ENCODE peak calls at places on chromosomes 4 and X, in six cellular contexts. B is stimulated activated CD4-positive, alpha-beta T cell treated with anti-CD3 and anti-CD28 coated beads, Interleukin-1b, Interleukin-23, amount 100 ng/mL, for 4 hours; W is adipocyte; S is HCEC 1CT; C is endothelial cell; Q is kidney glomerular epithelial cell. M is an unnamed sample.

GRCh38 chr4:56953680-56954520 is 23.5 kb downstream of the NOA1 start:
- DNase-seq in W (no peak), S (no peak), B (no peak), C (no peak), Q (no peak), M (no peak)

GRCh38 chrX:3717742-3718420 is 4.4 kb upstream of the PRKX start:
- DNase-seq in Q (no peak), B (no peak), S (no peak), C (no peak), W (no peak), M (no peak)

GRCh38 chrX:12304261-12304660 is 166.0 kb downstream of the FRMPD4 start:
- DNase-seq in C (no peak), S (no peak), Q (no peak), W (peak; percentile 76), B (no peak), M (no peak)

GRCh38 chrX:49191033-49191871 is 5.1 kb upstream of the PRICKLE3 start:
- DNase-seq in S (peak; percentile 98), B (peak; percentile 73), C (peak; percentile 74), Q (peak; percentile 97), W (peak; percentile 97), M (peak; percentile 99)

GRCh38 chr4:84875636-84876371 is 90.7 kb downstream of the WDFY3 start:
- DNase-seq in Q (no peak), S (no peak), W (no peak), B (no peak), C (no peak), M (no peak)

GRCh38 chrX:131837325-131837724 is 185.8 kb upstream of the STK26 start:
- DNase-seq in W (no peak), Q (no peak), S (peak; percentile 37), B (no peak), C (no peak), M (no peak)

GRCh38 chr4:153834901-153835300 is 46.0 kb upstream of the SFRP2 start:
- DNase-seq in B (no peak), W (no peak), C (no peak), Q (no peak), S (no peak), M (no peak)

GRCh38 chrX:20217279-20217678 is 49.4 kb downstream of the RPS6KA3 start:
- DNase-seq in C (no peak), B (no peak), W (peak; percentile 74), Q (peak; percentile 4), S (peak; percentile 59), M (peak; percentile 34)

GRCh38 chr4:142551513-142552280 is 294.4 kb downstream of the INPP4B start:
- DNase-seq in S (no peak), W (peak; percentile 22), C (no peak), Q (no peak), B (no peak), M (no peak)

GRCh38 chrX:128653524-128653923 is 601.3 kb upstream of the ACTRT1 start:
- DNase-seq in C (no peak), S (no peak), B (no peak), W (no peak), Q (no peak), M (no peak)

GRCh38 chrX:68669094-68669830 is 21.8 kb downstream of the STARD8 start:
- DNase-seq in W (no peak), B (no peak), C (no peak), Q (no peak), S (no peak), M (no peak)

GRCh38 chrX:108270739-108271396 is 167.4 kb downstream of the COL4A6 start:
- DNase-seq in C (no peak), B (no peak), S (peak; percentile 22), W (peak; percentile 4), Q (peak; percentile 43), M (peak; percentile 79)

GRCh38 chr4:24843121-24843520 is 47.7 kb downstream of the SOD3 start:
- DNase-seq in S (no peak), W (no peak), B (no peak), C (no peak), Q (no peak), M (peak; percentile 41)

GRCh38 chr4:16083217-16084191 is at the start of gene PROM1:
- DNase-seq in Q (no peak), B (no peak), C (peak; percentile 35), S (no peak), W (peak; percentile 19), M (peak; percentile 41)

GRCh38 chr4:121145430-121145829 is 18.7 kb downstream of the TNIP3 start:
- DNase-seq in W (no peak), B (no peak), C (no peak), S (no peak), Q (no peak), M (no peak)

GRCh38 chr4:55435136-55435535 is 39.4 kb downstream of the TMEM165 start:
- DNase-seq in W (peak; percentile 55), S (no peak), B (no peak), Q (no peak), C (peak; percentile 29), M (peak; percentile 28)

GRCh38 chr4:99221980-99222379 is 2.9 kb upstream of the ADH6 start:
- DNase-seq in C (no peak), S (no peak), Q (no peak), W (peak; percentile 80), B (no peak), M (peak; percentile 94)

GRCh38 chrX:56943264-56943663 is 52.1 kb downstream of the SPIN3 start:
- DNase-seq in C (no peak), W (no peak), Q (no peak), B (no peak), S (no peak), M (no peak)

GRCh38 chr4:161256172-161256571 is 907.6 kb downstream of the FSTL5 start:
- DNase-seq in C (no peak), B (no peak), Q (no peak), S (no peak), W (no peak), M (no peak)

GRCh38 chr4:127601029-127601428 is 31.7 kb upstream of the INTU start:
- DNase-seq in B (no peak), C (no peak), Q (peak; percentile 16), S (peak; percentile 41), W (peak; percentile 78), M (peak; percentile 16)

GRCh38 chrX:30570505-30570904 is 7.1 kb downstream of the TASL start:
- DNase-seq in B (no peak), Q (peak; percentile 14), C (no peak), S (peak; percentile 2), W (peak; percentile 64), M (no peak)

GRCh38 chrX:69759921-69760625 is 144.2 kb downstream of the EDA start:
- DNase-seq in W (no peak), C (no peak), S (no peak), B (no peak), Q (no peak), M (no peak)

GRCh38 chr4:168051526-168051925 is 40.8 kb upstream of the ANXA10 start:
- DNase-seq in W (no peak), B (no peak), Q (no peak), C (no peak), S (no peak), M (no peak)

GRCh38 chr4:140326395-140326993 is 47.0 kb upstream of the SCOC start:
- DNase-seq in W (peak; percentile 81), S (peak; percentile 24), B (no peak), C (peak; percentile 34), Q (peak; percentile 12), M (peak; percentile 50)

GRCh38 chr4:26141916-26142638 is 178.7 kb upstream of the RBPJ start:
- DNase-seq in C (no peak), Q (no peak), B (no peak), W (peak; percentile 84), S (peak; percentile 48), M (peak; percentile 55)

GRCh38 chr4:55561884-55562283 is 15.2 kb upstream of the CLOCK start:
- DNase-seq in S (no peak), W (no peak), C (no peak), B (no peak), Q (no peak), M (no peak)

GRCh38 chr4:8699479-8700145 is 107.0 kb downstream of the CPZ start:
- DNase-seq in B (no peak), S (no peak), C (no peak), Q (no peak), W (no peak), M (no peak)

GRCh38 chrX:134673123-134673522 is 14.9 kb upstream of the PLAC1 start:
- DNase-seq in B (no peak), W (no peak), Q (no peak), C (no peak), S (no peak), M (no peak)

GRCh38 chr4:185143596-185143969 is 517 bp downstream of the SLC25A4 start:
- DNase-seq in B (no peak), Q (peak; percentile 46), W (peak; percentile 71), C (no peak), S (no peak), M (peak; percentile 16)

GRCh38 chr4:174423257-174423944 is 98.9 kb downstream of the HPGD start:
- DNase-seq in C (no peak), S (peak; percentile 72), B (no peak), Q (peak; percentile 84), W (peak; percentile 71), M (peak; percentile 96)

GRCh38 chrX:134736351-134736750 is 78.1 kb upstream of the PLAC1 start:
- DNase-seq in B (no peak), Q (no peak), S (no peak), W (no peak), C (no peak), M (no peak)

GRCh38 chrX:103811858-103812257 is 20.2 kb downstream of the RAB9B start:
- DNase-seq in C (no peak), S (no peak), B (no peak), W (no peak), Q (no peak), M (peak; percentile 2)

GRCh38 chr4:153375303-153375702 is 30.8 kb downstream of the MND1 start:
- DNase-seq in B (no peak), W (no peak), S (no peak), C (no peak), Q (no peak), M (no peak)

GRCh38 chr4:20394471-20394870 is 142.8 kb downstream of the SLIT2 start:
- DNase-seq in Q (no peak), S (no peak), W (no peak), B (no peak), C (no peak), M (no peak)

GRCh38 chrX:22039541-22039940 is 7.4 kb downstream of the PHEX start:
- DNase-seq in S (no peak), B (no peak), W (no peak), C (no peak), Q (no peak), M (no peak)